ENCODE peak calls at places on chromosomes 3 and 15, in ten cellular contexts. Z is endothelial cell; L is GM13977; O is CD4-positive, alpha-beta T cell; F is IMR-90; N is AG04449; K is fibroblast of lung; I is GM10248; H is coronary artery; V is neural crest cell. X is an unnamed sample.

GRCh38 chr3:183824761-183825379 is 507 bp downstream of the MAP6D1 start:
- DNase-seq in Z (no peak), L (peak; percentile 64), O (no peak), F (no peak), N (no peak), K (no peak), I (no peak), H (no peak), V (no peak), X (no peak)

GRCh38 chr3:133868758-133869429 is 26.8 kb downstream of the RAB6B start:
- DNase-seq in Z (no peak), L (no peak), O (no peak), F (no peak), N (no peak), K (no peak), I (no peak), H (no peak), V (no peak), X (no peak)

GRCh38 chr15:35054380-35054779 is 30.7 kb downstream of the NANOGP8 start:
- DNase-seq in Z (no peak), L (no peak), O (no peak), F (no peak), N (no peak), K (no peak), I (no peak), H (no peak), V (no peak), X (no peak)

GRCh38 chr3:189276481-189277190 is 104.9 kb downstream of the TPRG1 start:
- DNase-seq in Z (no peak), L (no peak), O (no peak), F (peak; percentile 28), N (peak; percentile 85), K (peak; percentile 86), I (no peak), H (no peak), V (no peak), X (peak; percentile 81)

GRCh38 chr3:42906085-42906904 is at the start of gene ZNF662:
- DNase-seq in Z (no peak), L (no peak), O (peak; percentile 10), F (no peak), N (no peak), K (peak; percentile 55), I (no peak), H (peak; percentile 78), V (no peak), X (peak; percentile 13)

GRCh38 chr15:95763426-95763825 is 567.1 kb upstream of the NR2F2 start:
- DNase-seq in Z (no peak), L (no peak), O (no peak), F (no peak), N (no peak), K (no peak), I (no peak), H (no peak), V (no peak), X (peak; percentile 4)

GRCh38 chr3:197417451-197417850 is 119.0 kb upstream of the DLG1 start:
- DNase-seq in Z (no peak), L (no peak), O (no peak), F (peak; percentile 60), N (no peak), K (peak; percentile 40), I (no peak), H (no peak), V (no peak), X (peak; percentile 44)

GRCh38 chr3:120203016-120203415 is 82.0 kb downstream of the GPR156 start:
- DNase-seq in Z (no peak), L (no peak), O (no peak), F (peak; percentile 78), N (peak; percentile 67), K (peak; percentile 92), I (no peak), H (no peak), V (no peak), X (peak; percentile 95)

GRCh38 chr15:43346305-43346704 is 15.9 kb upstream of the LCMT2 start:
- DNase-seq in Z (no peak), L (no peak), O (no peak), F (no peak), N (no peak), K (no peak), I (no peak), H (no peak), V (no peak), X (no peak)
- TF ChIP-seq CTCF in Z (no peak), L (peak; percentile 26), O (peak; percentile 25), F (no peak), N (no peak), K (no peak), I (peak; percentile 35), H (no peak), V (no peak), X (no peak)

DNA sequence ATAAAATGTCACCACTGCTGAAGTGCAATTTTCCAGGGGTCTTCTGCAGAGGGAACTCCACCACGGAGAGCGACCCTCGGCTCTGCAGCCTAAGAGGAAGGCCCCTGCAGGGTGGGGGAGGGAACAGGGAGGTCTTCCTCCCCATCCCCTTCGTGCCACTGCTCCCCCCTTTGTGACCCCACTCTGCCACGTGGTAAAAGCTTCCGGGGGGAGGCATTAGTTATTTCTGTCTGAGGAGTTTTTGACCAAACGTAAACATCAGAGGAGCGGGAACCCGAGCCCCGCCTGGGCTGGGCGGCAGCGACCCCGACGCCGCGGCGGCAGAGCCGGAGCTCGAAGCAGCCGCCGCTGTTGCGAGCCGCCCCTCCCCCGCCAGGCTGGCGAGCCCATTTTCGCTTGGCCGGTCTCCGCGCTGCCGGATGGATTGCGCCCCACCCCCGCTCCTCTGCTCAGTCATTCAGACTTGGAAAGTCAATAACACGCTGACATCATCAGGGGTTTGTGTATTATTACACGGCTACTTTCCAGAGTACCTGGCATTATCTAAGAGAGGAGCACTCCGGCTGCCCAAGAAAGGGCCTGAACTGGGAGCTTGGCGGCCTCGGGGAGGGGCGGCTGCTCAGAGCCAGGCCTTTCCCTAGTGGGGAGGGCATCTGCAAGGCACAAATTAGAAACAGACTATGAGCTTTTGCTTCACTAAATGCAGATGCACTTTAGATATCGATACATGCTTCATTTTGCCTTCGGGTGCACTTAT is 162.5 kb upstream of the TBL1XR1 start:
- DNase-seq in Z (peak; percentile 98), L (peak; percentile 92), O (peak; percentile 96), F (peak; percentile 99), N (peak; percentile 96), K (peak; percentile 99), I (peak; percentile 90), H (peak; percentile 96), V (peak; percentile 99), X (peak; percentile 99)
- TF ChIP-seq CTCF in Z (no peak), L (no peak), O (no peak), F (no peak), N (peak; percentile 6), K (no peak), I (no peak), H (no peak), V (no peak), X (no peak)

DNA sequence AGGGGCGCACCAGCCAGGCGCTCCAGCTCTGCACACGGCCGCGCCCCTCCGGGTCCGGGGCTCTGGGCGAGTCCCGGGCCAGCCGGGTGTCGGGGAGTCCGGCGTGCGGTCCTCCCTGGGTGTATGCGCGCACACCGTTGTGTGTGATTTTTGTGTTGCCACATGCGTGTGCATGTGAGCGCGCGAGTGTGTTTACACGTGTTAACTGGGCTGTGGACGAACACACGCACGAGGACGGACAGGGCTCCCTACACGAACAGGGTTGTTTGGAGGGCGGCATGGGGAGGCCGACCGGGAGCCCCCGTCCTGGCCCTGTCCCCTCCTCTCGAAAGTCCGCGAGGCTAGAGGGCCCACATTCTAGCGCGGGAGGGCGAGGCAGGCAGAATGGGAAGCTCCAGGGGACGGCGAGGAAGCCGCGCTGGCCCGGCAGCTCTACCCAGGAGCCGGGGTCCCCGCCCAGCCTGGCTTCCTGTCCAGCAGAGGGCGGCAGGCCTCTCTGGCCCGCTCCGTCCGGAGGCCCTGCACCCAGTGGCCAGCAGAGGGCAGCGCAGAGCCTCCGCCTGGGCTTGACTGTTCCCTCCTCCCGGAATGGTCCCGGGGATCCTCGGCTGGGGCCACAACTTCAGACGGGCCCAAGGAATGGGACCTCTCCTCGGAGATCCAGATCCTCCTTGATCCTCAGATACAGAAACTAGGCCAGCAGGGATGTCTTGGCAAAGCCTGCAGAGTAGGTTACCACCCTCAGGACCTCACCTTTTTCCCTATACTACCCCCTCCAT is 611 bp upstream of the LINGO1 start:
- DNase-seq in Z (peak; percentile 99), L (peak; percentile 97), O (peak; percentile 36), F (peak; percentile 70), N (peak; percentile 17), K (peak; percentile 71), I (peak; percentile 93), H (peak; percentile 87), V (peak; percentile 98), X (peak; percentile 80)
- TF ChIP-seq CTCF in Z (peak; percentile 98), L (peak; percentile 100), O (peak; percentile 82), F (peak; percentile 100), N (peak; percentile 100), K (peak; percentile 100), I (peak; percentile 100), H (peak; percentile 100), V (peak; percentile 100), X (peak; percentile 100)

DNA sequence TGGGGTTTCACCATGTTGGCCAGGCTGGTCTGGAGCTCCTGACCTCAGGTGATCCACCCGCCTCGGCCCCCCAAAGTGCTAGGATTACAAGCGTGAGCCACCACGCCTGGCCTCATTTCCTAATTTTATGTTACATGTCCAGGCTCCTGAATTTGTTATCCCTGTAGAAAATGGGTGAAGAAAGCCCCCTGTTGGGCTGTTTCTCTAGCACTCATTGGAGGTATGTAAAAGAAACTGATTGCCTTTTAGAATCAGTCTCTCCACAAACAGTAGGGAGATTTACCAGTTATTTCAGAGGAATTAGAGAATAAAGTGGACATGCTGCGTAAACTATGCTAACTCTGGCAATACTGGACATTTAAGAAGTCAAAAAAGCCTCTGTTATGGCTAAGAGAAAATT is 364.1 kb upstream of the TBL1XR1 start:
- DNase-seq in Z (no peak), L (no peak), O (no peak), F (no peak), N (no peak), K (no peak), I (no peak), H (no peak), V (no peak), X (no peak)
- TF ChIP-seq CTCF in Z (no peak), L (no peak), O (no peak), F (no peak), N (no peak), K (no peak), I (no peak), H (no peak), V (no peak), X (no peak)

DNA sequence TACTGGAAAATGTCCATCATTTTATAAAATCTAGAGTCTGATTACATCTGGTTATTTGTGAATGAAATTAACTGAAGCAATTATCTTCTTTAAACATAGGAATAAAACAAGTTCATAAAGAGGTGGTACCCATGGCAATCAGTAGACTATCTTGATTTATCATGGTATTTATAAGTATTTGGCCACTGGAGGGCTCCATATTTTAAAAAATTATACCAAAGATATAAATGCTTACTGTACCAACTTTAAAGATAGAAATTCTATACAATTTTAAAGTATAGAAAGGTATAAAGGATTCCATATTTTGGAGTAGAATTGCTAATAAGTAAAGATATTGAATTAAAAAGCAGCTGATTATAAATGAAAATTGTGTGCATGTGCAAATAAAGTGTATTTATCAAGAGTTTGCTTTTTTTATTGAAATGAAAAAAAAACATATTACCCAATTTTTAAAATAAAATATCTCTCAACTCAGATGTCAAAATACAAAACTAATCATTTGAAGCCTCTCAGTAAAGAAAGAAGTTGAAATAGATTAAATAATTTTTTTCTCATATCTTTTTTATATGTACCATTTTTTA is 105.3 kb downstream of the BBX start:
- DNase-seq in Z (no peak), L (no peak), O (no peak), F (no peak), N (no peak), K (peak; percentile 27), I (no peak), H (no peak), V (no peak), X (no peak)
- TF ChIP-seq CTCF in Z (no peak), L (peak; percentile 20), O (peak; percentile 15), F (peak; percentile 25), N (no peak), K (peak; percentile 22), I (no peak), H (no peak), V (peak; percentile 33), X (peak; percentile 22)

X was measured in fibroblast of pulmonary artery.